ENCODE peak calls at places on chromosome 20, in seven cellular contexts. Y is adrenal gland, N is GM23338, T is IMR-90, P is mammary epithelial cell, C is AG04450, K is astrocyte. S is an unnamed sample.

GRCh38 chr20:11698124-11698523 is 219.6 kb upstream of the BTBD3 start:
- DNase-seq in Y (no peak), N (no peak), T (no peak), P (no peak), C (no peak), K (no peak), S (no peak)

GRCh38 chr20:10321138-10321717 is 102.6 kb downstream of the SNAP25 start:
- DNase-seq in Y (no peak), N (no peak), T (no peak), P (no peak), C (no peak), K (no peak), S (no peak)

GRCh38 chr20:50050660-50051308 is 62.2 kb downstream of the UBE2V1 start:
- DNase-seq in Y (no peak), N (no peak), T (no peak), P (no peak), C (no peak), K (no peak), S (no peak)

GRCh38 chr20:11101243-11101642 is 427.4 kb upstream of the JAG1 start:
- DNase-seq in Y (no peak), N (no peak), T (peak; percentile 67), P (peak; percentile 28), C (no peak), K (no peak), S (peak; percentile 25)

GRCh38 chr20:47027042-47027441 is 132.4 kb downstream of the EYA2 start:
- DNase-seq in Y (no peak), N (no peak), T (no peak), P (no peak), C (no peak), K (no peak), S (no peak)

GRCh38 chr20:59082981-59083380 is 40.4 kb upstream of the PRELID3B start:
- DNase-seq in Y (no peak), N (no peak), T (peak; percentile 77), P (peak; percentile 66), C (no peak), K (peak; percentile 70), S (peak; percentile 79)

GRCh38 chr20:62741701-62742491 is 33.3 kb downstream of the NTSR1 start:
- DNase-seq in Y (no peak), N (no peak), T (no peak), P (no peak), C (no peak), K (no peak), S (no peak)

GRCh38 chr20:61954276-61955021 is 111.2 kb downstream of the TAF4 start:
- DNase-seq in Y (no peak), N (no peak), T (no peak), P (no peak), C (no peak), K (no peak), S (no peak)

GRCh38 chr20:23668477-23668951 is 20.3 kb downstream of the CST4 start:
- DNase-seq in Y (peak; percentile 76), N (peak; percentile 80), T (peak; percentile 50), P (peak; percentile 49), C (no peak), K (peak; percentile 4), S (peak; percentile 60)

GRCh38 chr20:35768731-35769664 is 2.8 kb upstream of the PHF20 start:
- DNase-seq in Y (peak; percentile 99), N (peak; percentile 93), T (peak; percentile 98), P (peak; percentile 96), C (peak; percentile 94), K (peak; percentile 93), S (peak; percentile 95)

GRCh38 chr20:54476336-54476928 is 1.0 kb downstream of the DOK5 start:
- DNase-seq in Y (no peak), N (peak; percentile 30), T (no peak), P (no peak), C (no peak), K (no peak), S (no peak)

GRCh38 chr20:49914310-49915117 is 815 bp downstream of the SPATA2 start:
- DNase-seq in Y (no peak), N (peak; percentile 49), T (no peak), P (peak; percentile 37), C (no peak), K (no peak), S (no peak)

GRCh38 chr20:56657879-56658278 is 28.8 kb downstream of the TFAP2C start:
- DNase-seq in Y (no peak), N (no peak), T (no peak), P (no peak), C (no peak), K (no peak), S (no peak)

GRCh38 chr20:38825571-38825900 is 20.0 kb downstream of the PPP1R16B start:
- DNase-seq in Y (no peak), N (no peak), T (no peak), P (no peak), C (no peak), K (no peak), S (no peak)

GRCh38 chr20:60553095-60553494 is 594.9 kb downstream of the CDH26 start:
- DNase-seq in Y (no peak), N (no peak), T (no peak), P (peak; percentile 27), C (no peak), K (no peak), S (peak; percentile 10)
- H3K4me3 ChIP-seq in Y (no peak overlapping the region), N (no peak overlapping the region), T (no peak overlapping the region), P (no peak overlapping the region), C (no peak overlapping the region), K (no peak overlapping the region), S (no peak overlapping the region)

GRCh38 chr20:48242623-48243022 is 457.3 kb upstream of the SULF2 start:
- DNase-seq in Y (no peak), N (no peak), T (no peak), P (no peak), C (no peak), K (no peak), S (no peak)

GRCh38 chr20:48238781-48239180 is 453.5 kb upstream of the SULF2 start:
- DNase-seq in Y (no peak), N (no peak), T (peak; percentile 1), P (no peak), C (no peak), K (no peak), S (no peak)

GRCh38 chr20:48246391-48246790 is 461.1 kb upstream of the SULF2 start:
- DNase-seq in Y (no peak), N (no peak), T (no peak), P (no peak), C (no peak), K (no peak), S (no peak)

GRCh38 chr20:48238326-48238725 is 453.0 kb upstream of the SULF2 start:
- DNase-seq in Y (peak; percentile 71), N (no peak), T (peak; percentile 54), P (peak; percentile 57), C (no peak), K (peak; percentile 94), S (peak; percentile 95)

DNA sequence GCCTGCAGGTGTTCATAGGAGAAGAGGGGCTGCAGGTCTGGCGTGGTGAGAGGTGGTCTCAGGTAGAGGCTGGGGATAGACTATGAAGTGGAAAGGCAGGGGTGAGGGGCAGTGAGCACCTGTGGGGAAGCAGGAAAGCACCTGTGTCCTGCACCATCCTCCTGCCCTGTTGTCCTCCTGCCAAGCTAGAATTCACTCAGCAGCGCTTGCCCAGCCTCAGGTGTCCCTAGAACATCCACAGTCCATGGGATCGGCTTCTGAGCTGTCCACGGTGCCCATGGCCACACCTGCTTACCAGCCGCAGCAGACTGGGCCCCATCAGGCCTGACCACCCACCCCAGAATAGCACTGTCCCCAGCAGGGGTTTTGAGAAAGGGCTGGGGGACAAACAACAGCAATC is 456.2 kb upstream of the SULF2 start:
- DNase-seq in Y (no peak), N (no peak), T (no peak), P (no peak), C (no peak), K (no peak), S (no peak)
- TF ChIP-seq CTCF in Y (no peak), N (no peak), T (no peak), P (no peak), C (no peak), K (no peak), S (no peak)

DNA sequence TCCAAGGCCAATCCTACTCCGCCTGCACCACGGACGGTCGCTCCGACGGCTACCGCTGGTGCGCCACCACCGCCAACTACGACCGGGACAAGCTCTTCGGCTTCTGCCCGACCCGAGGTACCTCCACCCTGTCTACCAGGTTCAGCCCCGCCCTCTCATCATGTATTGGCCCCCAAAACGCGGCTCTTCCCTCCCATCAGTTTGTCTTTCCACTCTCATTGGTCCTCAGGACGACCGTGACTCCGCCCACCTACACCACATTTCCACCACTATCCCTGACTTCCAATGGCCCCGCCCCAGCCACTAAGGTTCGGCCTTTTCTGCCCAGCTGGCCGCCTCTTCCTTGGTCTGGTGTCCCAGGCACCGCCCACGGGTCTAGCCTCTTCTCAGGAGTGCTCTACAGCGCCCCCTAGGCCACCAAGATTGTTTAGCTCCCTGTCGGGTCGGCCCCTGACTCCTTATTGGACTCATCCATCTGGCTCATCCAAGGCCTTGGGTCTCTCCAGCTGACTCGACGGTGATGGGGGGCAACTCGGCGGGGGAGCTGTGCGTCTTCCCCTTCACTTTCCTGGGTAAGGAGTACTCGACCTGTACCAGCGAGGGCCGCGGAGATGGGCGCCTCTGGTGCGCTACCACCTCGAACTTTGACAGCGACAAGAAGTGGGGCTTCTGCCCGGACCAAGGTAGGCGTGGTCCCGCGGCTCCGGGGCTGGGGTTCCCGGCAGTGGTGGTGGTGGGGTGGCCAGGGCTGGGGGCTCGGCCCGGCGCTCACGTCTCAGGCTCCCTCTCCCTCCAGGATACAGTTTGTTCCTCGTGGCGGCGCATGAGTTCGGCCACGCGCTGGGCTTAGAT is 3.1 kb downstream of the MMP9 start:
- DNase-seq in Y (peak; percentile 84), N (peak; percentile 100), T (peak; percentile 15), P (no peak), C (no peak), K (no peak), S (peak; percentile 28)
- H3K27me3 ChIP-seq in Y (peaks cover 38% of the 10 kb centered on the region), N (peaks cover 16% of the 10 kb centered on the region), T (peaks cover 71% of the 10 kb centered on the region), P (peaks cover 3% of the 10 kb centered on the region), C (peaks cover 73% of the 10 kb centered on the region), K (peaks cover 50% of the 10 kb centered on the region), S (peaks cover 60% of the 10 kb centered on the region)

DNA sequence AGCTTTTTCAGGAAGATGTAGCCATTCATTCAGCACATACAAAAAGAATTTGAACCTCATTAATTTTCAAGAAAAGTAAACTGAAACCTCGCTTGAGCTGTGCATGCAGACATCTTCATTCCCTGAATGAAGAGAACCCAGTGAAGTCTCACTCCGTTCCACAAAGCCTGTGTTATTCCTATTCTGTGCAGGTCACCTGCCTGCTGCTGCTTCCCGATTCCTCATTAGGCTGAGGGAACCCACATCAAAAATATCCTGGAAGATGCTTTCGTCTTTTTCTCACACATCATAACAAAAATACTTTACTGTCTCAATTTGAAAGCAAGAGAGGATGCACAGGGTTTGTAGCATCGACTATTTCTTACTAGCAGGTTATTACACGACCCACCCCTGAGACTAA is 40.1 kb downstream of the TRMT6 start:
- DNase-seq in Y (no peak), N (no peak), T (no peak), P (no peak), C (no peak), K (no peak), S (no peak)
- H3K4me3 ChIP-seq in Y (no peak overlapping the region), N (peak overlapping the region; percentile 59), T (no peak overlapping the region), P (no peak overlapping the region), C (no peak overlapping the region), K (no peak overlapping the region), S (no peak overlapping the region)

DNA sequence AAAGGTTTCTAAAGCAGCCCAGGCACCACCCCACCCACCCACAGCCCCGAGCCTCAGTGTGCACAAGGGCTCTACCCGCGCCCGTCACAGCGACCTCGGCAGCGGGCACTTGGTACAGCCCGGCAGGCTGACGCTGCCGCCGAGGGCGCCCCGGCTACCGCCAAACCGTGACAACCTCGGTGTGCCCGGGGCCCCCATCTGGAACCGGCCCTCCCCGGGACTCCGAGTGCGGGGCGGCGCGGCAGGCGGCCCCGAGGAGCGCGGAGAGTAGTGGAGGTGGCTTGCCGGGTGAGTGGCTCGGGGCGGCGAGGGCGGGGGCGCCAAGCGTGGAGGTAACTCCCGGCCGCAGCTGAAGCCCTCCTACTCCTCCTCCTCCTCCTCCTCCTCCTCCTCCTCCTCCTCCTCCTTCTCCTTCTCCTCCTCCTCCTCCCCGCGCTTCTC is at the start of gene ISM1:
- DNase-seq in Y (no peak), N (peak; percentile 30), T (no peak), P (peak; percentile 29), C (no peak), K (no peak), S (no peak)
- TF ChIP-seq CTCF in Y (no peak), N (no peak), T (no peak), P (no peak), C (no peak), K (no peak), S (no peak)